ENCODE peak calls at places on chromosomes 6 and 20, in four cellular contexts. One of them, this sample, is unnamed.

GRCh38 chr6:33846226-33846625 is 42.4 kb upstream of the MLN start:
- DNase-seq in coronary artery: no peak
- DNase-seq in GM20000: no peak
- DNase-seq in MCF 10A: no peak
- DNase-seq in this sample: no peak

GRCh38 chr6:139271056-139271455 is 20.7 kb downstream of the TXLNB start:
- DNase-seq in MCF 10A: no peak
- DNase-seq in GM20000: peak
- DNase-seq in coronary artery: no peak
- DNase-seq in this sample: peak

GRCh38 chr20:17570347-17571152 is 675 bp downstream of the DSTN start:
- DNase-seq in coronary artery: peak
- DNase-seq in GM20000: no peak
- DNase-seq in MCF 10A: peak
- DNase-seq in this sample: peak

GRCh38 chr6:149190228-149190831 is 127.2 kb upstream of the TAB2 start:
- DNase-seq in coronary artery: no peak
- DNase-seq in MCF 10A: peak
- DNase-seq in GM20000: no peak
- DNase-seq in this sample: peak

GRCh38 chr6:121963826-121964225 is 435.6 kb upstream of the HSF2 start:
- DNase-seq in GM20000: no peak
- DNase-seq in MCF 10A: no peak
- DNase-seq in coronary artery: no peak
- DNase-seq in this sample: no peak

GRCh38 chr6:4908062-4908461 is 95.8 kb downstream of the RPP40 start:
- DNase-seq in GM20000: no peak
- DNase-seq in coronary artery: no peak
- DNase-seq in MCF 10A: no peak
- DNase-seq in this sample: no peak

GRCh38 chr6:43074847-43075741 is 1.0 kb upstream of the PTK7 start:
- DNase-seq in coronary artery: no peak
- DNase-seq in MCF 10A: no peak
- DNase-seq in GM20000: no peak
- DNase-seq in this sample: no peak

GRCh38 chr6:168419569-168419968 is 21.4 kb upstream of the SMOC2 start:
- DNase-seq in MCF 10A: no peak
- DNase-seq in GM20000: no peak
- DNase-seq in coronary artery: peak
- DNase-seq in this sample: no peak

This sample was measured in germinal center.